ENCODE peak calls at places on chromosomes 7 and 10, in four cellular contexts. F is trophoblast cell, W is IMR-90, H is neuronal stem cell. N is an unnamed sample.

GRCh38 chr10:103463456-103463855 is 4.8 kb upstream of the CALHM1 start:
- DNase-seq in H (no peak), F (no peak), W (no peak), N (no peak)

GRCh38 chr7:12458520-12459131 is 55.0 kb upstream of the VWDE start:
- DNase-seq in F (peak; percentile 68), H (peak; percentile 20), W (peak; percentile 25), N (peak; percentile 45)

GRCh38 chr10:21526952-21527633 is 1.6 kb upstream of the SKIDA1 start:
- DNase-seq in W (peak; percentile 58), H (no peak), F (peak; percentile 84), N (peak; percentile 84)

GRCh38 chr10:14554843-14555205 is 219.9 kb downstream of the FAM107B start:
- DNase-seq in F (peak; percentile 49), H (no peak), W (peak; percentile 52), N (no peak)

GRCh38 chr7:17369686-17370426 is 71.4 kb downstream of the AHR start:
- DNase-seq in H (no peak), F (peak; percentile 91), W (peak; percentile 97), N (no peak)

GRCh38 chr10:79344502-79345195 is 2.6 kb upstream of the PPIF start:
- DNase-seq in H (no peak), F (peak; percentile 53), W (no peak), N (no peak)

GRCh38 chr10:3031490-3031889 is 35.9 kb upstream of the PFKP start:
- DNase-seq in F (no peak), W (no peak), H (no peak), N (no peak)

GRCh38 chr7:139231513-139232376 is 708 bp downstream of the UBN2 start:
- DNase-seq in F (peak; percentile 34), H (peak; percentile 9), W (peak; percentile 6), N (peak; percentile 50)

GRCh38 chr10:122298206-122298597 is 27.1 kb downstream of the BTBD16 start:
- DNase-seq in H (no peak), W (no peak), F (no peak), N (no peak)

GRCh38 chr10:5442056-5442989 is 30.0 kb downstream of the NET1 start:
- DNase-seq in H (no peak), W (peak; percentile 55), F (peak; percentile 94), N (peak; percentile 39)

GRCh38 chr10:72059843-72060822 is 28.2 kb downstream of the SPOCK2 start:
- DNase-seq in H (no peak), F (no peak), W (no peak), N (no peak)

GRCh38 chr10:52314822-52315552 is 906 bp downstream of the DKK1 start:
- DNase-seq in W (peak; percentile 41), F (no peak), H (no peak), N (no peak)

GRCh38 chr10:58322072-58322834 is 12.6 kb upstream of the UBE2D1 start:
- DNase-seq in F (peak; percentile 26), H (no peak), W (peak; percentile 11), N (no peak)

GRCh38 chr10:154348-154747 is 19.1 kb downstream of the ZMYND11 start:
- DNase-seq in F (peak; percentile 84), H (no peak), W (peak; percentile 79), N (no peak)

GRCh38 chr10:21048086-21048485 is 151.0 kb upstream of the NEBL start:
- DNase-seq in W (no peak), F (peak; percentile 75), H (no peak), N (peak; percentile 73)

GRCh38 chr7:124308384-124308783 is 275.5 kb upstream of the TMEM229A start:
- DNase-seq in H (no peak), W (no peak), F (no peak), N (peak; percentile 26)

GRCh38 chr10:7082967-7083366 is 327.9 kb downstream of the SFMBT2 start:
- DNase-seq in F (no peak), W (peak; percentile 12), H (no peak), N (peak; percentile 90)

GRCh38 chr7:137968890-137969289 is 33.0 kb downstream of the CREB3L2 start:
- DNase-seq in H (no peak), W (no peak), F (no peak), N (no peak)

GRCh38 chr7:2301510-2301860 is 12.8 kb downstream of the SNX8 start:
- DNase-seq in H (no peak), W (no peak), F (no peak), N (peak; percentile 86)

GRCh38 chr10:101683226-101683625 is 11.7 kb downstream of the FBXW4 start:
- DNase-seq in H (no peak), W (peak; percentile 24), F (peak; percentile 31), N (peak; percentile 45)

GRCh38 chr7:7693881-7694280 is 24.5 kb downstream of the RPA3 start:
- DNase-seq in F (peak; percentile 89), W (peak; percentile 92), H (no peak), N (no peak)

GRCh38 chr7:128910569-128910945 is at the start of gene KCP:
- DNase-seq in F (no peak), W (no peak), H (no peak), N (peak; percentile 54)

GRCh38 chr7:81484266-81484665 is 285.6 kb downstream of the HGF start:
- DNase-seq in F (peak; percentile 9), W (peak; percentile 86), H (no peak), N (peak; percentile 94)

GRCh38 chr7:156832195-156832877 is 60.6 kb downstream of the LMBR1 start:
- DNase-seq in W (no peak), F (no peak), H (no peak), N (no peak)

GRCh38 chr7:95391761-95392160 is 4.4 kb downstream of the PON3 start:
- DNase-seq in H (no peak), F (no peak), W (no peak), N (no peak)

GRCh38 chr7:32119790-32120196 is 49.6 kb upstream of the PDE1C start:
- DNase-seq in W (no peak), H (no peak), F (no peak), N (peak; percentile 27)

GRCh38 chr10:110914411-110914810 is 4.6 kb downstream of the BBIP1 start:
- DNase-seq in W (peak; percentile 67), H (no peak), F (peak; percentile 63), N (no peak)

GRCh38 chr10:132925614-132926013 is 16.8 kb downstream of the CFAP46 start:
- DNase-seq in F (no peak), H (no peak), W (no peak), N (no peak)

GRCh38 chr7:37448057-37448636 is 517 bp downstream of the ELMO1 start:
- DNase-seq in W (no peak), F (peak; percentile 31), H (no peak), N (peak; percentile 41)

GRCh38 chr10:72316748-72317435 is 37.8 kb downstream of the DNAJB12 start:
- DNase-seq in W (no peak), F (no peak), H (no peak), N (no peak)

GRCh38 chr10:95988702-95989101 is 54.7 kb upstream of the CCNJ start:
- DNase-seq in H (no peak), F (no peak), W (no peak), N (no peak)

GRCh38 chr7:43785425-43785824 is 26.9 kb downstream of the BLVRA start:
- DNase-seq in F (peak; percentile 20), H (no peak), W (peak; percentile 92), N (no peak)

GRCh38 chr10:120479506-120479905 is 22.5 kb downstream of the PLPP4 start:
- DNase-seq in H (no peak), W (no peak), F (no peak), N (no peak)

GRCh38 chr7:7799138-7799537 is 80.7 kb upstream of the RPA3 start:
- DNase-seq in W (peak; percentile 61), H (no peak), F (peak; percentile 79), N (peak; percentile 29)

GRCh38 chr7:50206521-50207250 is 97.8 kb upstream of the IKZF1 start:
- DNase-seq in W (no peak), F (no peak), H (no peak), N (peak; percentile 23)

GRCh38 chr7:100465702-100466311 is 1.7 kb upstream of the SPACDR start:
- DNase-seq in W (peak; percentile 71), H (peak; percentile 54), F (no peak), N (peak; percentile 86)

GRCh38 chr10:42939685-42940366 is 137.0 kb upstream of the RET start:
- DNase-seq in F (no peak), W (no peak), H (no peak), N (no peak)

GRCh38 chr7:471866-472639 is 47.6 kb downstream of the PDGFA start:
- DNase-seq in F (peak; percentile 49), H (no peak), W (peak; percentile 98), N (peak; percentile 44)

GRCh38 chr10:15540729-15541128 is 169.6 kb upstream of the FAM171A1 start:
- DNase-seq in W (no peak), F (peak; percentile 11), H (no peak), N (peak; percentile 77)

GRCh38 chr7:74039337-74039736 is 11.4 kb downstream of the ELN start:
- DNase-seq in H (no peak), F (no peak), W (no peak), N (no peak)

DNA sequence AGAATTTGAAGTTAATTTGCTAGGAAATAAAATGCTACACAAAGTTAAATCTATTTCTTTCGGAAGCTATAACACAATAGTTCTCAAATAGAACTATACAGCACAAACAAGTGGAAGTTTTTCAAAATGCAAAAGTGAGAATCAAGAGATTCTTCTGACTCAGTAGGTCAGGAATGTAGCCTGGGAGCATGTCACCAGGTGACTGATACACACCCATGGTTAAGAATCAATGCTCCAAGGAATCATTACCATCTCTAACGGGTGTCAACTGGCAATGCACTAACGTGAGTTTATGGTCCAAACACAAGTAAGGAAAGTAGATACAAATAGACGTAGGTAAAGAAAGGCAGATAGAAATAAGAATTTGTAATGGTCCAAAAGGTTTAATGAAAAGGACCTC is 170.5 kb downstream of the SRPK2 start:
- DNase-seq in W (peak; percentile 8), H (no peak), F (peak; percentile 72), N (peak; percentile 62)
- H3K4me3 ChIP-seq in W (no peak overlapping the region), H (no peak overlapping the region), F (no peak overlapping the region), N (no peak overlapping the region)

DNA sequence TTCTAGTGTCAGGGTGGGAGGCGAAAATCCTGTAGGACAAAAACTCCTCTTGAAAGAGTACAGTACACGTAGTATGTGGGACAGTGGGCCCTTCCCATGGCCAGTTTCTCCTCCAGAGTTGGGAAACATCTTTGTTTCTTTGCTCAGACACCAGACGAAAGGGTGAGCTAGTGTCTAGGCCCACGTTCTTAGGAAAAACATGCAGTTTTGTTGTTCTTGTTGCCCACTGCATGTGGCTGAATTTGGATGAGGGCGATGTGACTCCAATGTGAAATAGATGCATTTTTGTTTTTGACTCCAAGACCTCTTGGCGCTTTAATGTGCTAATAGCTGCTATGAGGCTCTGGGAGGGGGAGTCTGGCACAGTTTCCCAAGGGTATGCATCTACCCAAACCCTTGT is 100.8 kb downstream of the ATXN7L1 start:
- DNase-seq in W (no peak), H (no peak), F (no peak), N (no peak)
- H2BK5ac ChIP-seq in W (peak overlapping the region; percentile 87), H (no peak overlapping the region), F (no peak overlapping the region), N (no peak overlapping the region)

DNA sequence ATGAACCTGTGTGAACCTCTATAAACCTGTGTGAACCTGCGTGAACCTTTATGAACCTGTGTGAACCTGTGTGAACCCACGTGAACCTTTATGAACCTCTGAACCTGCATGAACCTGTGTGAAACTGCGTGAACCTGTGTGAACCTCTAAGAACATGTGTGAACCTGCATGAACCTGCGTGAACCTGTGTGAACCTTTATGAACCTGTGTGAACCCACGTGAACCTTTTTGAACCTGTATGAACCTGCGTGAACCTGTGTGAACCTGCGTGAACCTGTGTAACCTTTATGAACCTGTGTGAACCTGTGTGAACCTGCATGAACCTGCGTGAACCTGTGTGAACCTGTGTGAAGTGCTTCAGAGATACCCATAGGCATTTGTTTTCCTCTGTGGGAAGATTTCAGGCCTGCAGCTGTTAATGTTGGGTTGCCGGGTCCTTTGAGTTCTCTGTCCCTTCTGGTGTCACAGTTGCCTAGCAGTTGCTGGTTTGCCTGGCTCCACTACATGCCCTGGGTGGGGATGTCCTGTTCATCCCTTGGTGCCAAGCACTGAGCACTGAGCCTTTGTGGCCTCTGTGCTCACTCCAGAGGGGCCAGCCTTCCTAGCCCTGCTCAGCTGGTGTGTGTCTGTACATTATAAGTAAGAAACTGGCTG is 97.9 kb downstream of the DOCK1 start:
- DNase-seq in F (no peak), W (no peak), H (no peak), N (no peak)
- H3K4me1 ChIP-seq in F (no peaks in the 10 kb centered on the region), W (peaks cover under 1% of the 10 kb centered on the region), H (no peaks in the 10 kb centered on the region), N (no peaks in the 10 kb centered on the region)

GRCh38 chr10:56871160-56871668 is 510.2 kb upstream of the ZWINT start:
- DNase-seq in H (no peak), W (no peak), F (no peak), N (no peak)
- H3K4me3 ChIP-seq in H (no peak overlapping the region), W (no peak overlapping the region), F (no peak overlapping the region), N (no peak overlapping the region)